ENCODE peak calls at places on chromosomes 5 and 9, in seven cellular contexts. H, L, B, N, W, S and C are unnamed samples.

GRCh38 chr9:27351438-27351837 is 54.5 kb upstream of the EQTN start:
- DNase-seq in W (no peak), L (no peak), N (no peak), B (no peak), H (no peak), S (peak; percentile 91), C (no peak)

GRCh38 chr9:115591584-115591984 is 473.6 kb upstream of the TNC start:
- DNase-seq in S (peak; percentile 87), W (peak; percentile 63), N (no peak), H (peak; percentile 79), B (peak; percentile 59), L (peak; percentile 75), C (peak; percentile 68)

GRCh38 chr5:1105350-1106265 is 6.3 kb downstream of the SLC12A7 start:
- DNase-seq in H (no peak), L (peak; percentile 63), B (peak; percentile 88), N (no peak), S (no peak), W (no peak), C (no peak)

GRCh38 chr9:8859416-8859815 is 1059.8 kb upstream of the DMAC1 start:
- DNase-seq in N (no peak), B (no peak), W (no peak), H (no peak), L (no peak), S (no peak), C (no peak)

GRCh38 chr9:21708846-21709245 is 93.6 kb upstream of the MTAP start:
- DNase-seq in L (no peak), B (no peak), W (no peak), H (no peak), N (no peak), S (no peak), C (no peak)

GRCh38 chr5:14280294-14280854 is 137.2 kb downstream of the TRIO start:
- DNase-seq in H (no peak), L (no peak), N (no peak), W (no peak), S (no peak), B (no peak), C (no peak)

GRCh38 chr5:34627794-34628193 is 28.3 kb upstream of the RAI14 start:
- DNase-seq in H (no peak), W (no peak), L (no peak), N (no peak), S (no peak), B (no peak), C (no peak)

GRCh38 chr5:26487553-26487952 is 550.8 kb downstream of the CDH9 start:
- DNase-seq in B (no peak), S (no peak), L (no peak), W (no peak), H (no peak), N (no peak), C (no peak)

GRCh38 chr5:71589903-71590302 is 2.8 kb downstream of the MCCC2 start:
- DNase-seq in H (no peak), S (no peak), N (no peak), L (no peak), B (no peak), W (no peak), C (no peak)

GRCh38 chr9:28365020-28365640 is 791.8 kb upstream of the C9orf72 start:
- DNase-seq in L (no peak), H (no peak), W (peak; percentile 29), N (no peak), B (no peak), S (no peak), C (no peak)

GRCh38 chr9:74795803-74796202 is 91.9 kb downstream of the TRPM6 start:
- DNase-seq in L (no peak), W (no peak), N (no peak), H (no peak), S (no peak), B (no peak), C (no peak)

GRCh38 chr9:69502671-69503301 is 169.4 kb downstream of the APBA1 start:
- DNase-seq in H (no peak), L (no peak), S (no peak), N (no peak), B (no peak), W (no peak), C (no peak)

GRCh38 chr5:104312481-104312880 is 749.9 kb upstream of the NUDT12 start:
- DNase-seq in S (no peak), L (no peak), W (no peak), N (no peak), B (no peak), H (no peak), C (no peak)

GRCh38 chr9:114385412-114386181 is 2.2 kb downstream of the AKNA start:
- DNase-seq in W (no peak), S (peak; percentile 89), N (peak; percentile 87), H (peak; percentile 44), L (peak; percentile 77), B (peak; percentile 89), C (peak; percentile 75)

GRCh38 chr9:120846906-120847305 is 4.2 kb upstream of the PSMD5 start:
- DNase-seq in L (no peak), W (no peak), S (no peak), N (no peak), B (no peak), H (no peak), C (no peak)

GRCh38 chr9:113616116-113616515 is 152.6 kb downstream of the RGS3 start:
- DNase-seq in N (no peak), H (no peak), S (no peak), B (no peak), W (no peak), L (no peak), C (no peak)

GRCh38 chr5:91875133-91875779 is 492.1 kb upstream of the ARRDC3 start:
- DNase-seq in B (no peak), L (no peak), N (no peak), S (no peak), H (no peak), W (no peak), C (no peak)

GRCh38 chr5:56309262-56309826 is 76.2 kb upstream of the ANKRD55 start:
- DNase-seq in B (no peak), L (no peak), S (no peak), N (no peak), H (no peak), W (no peak), C (no peak)

GRCh38 chr5:40556811-40557210 is 122.9 kb upstream of the PTGER4 start:
- DNase-seq in L (no peak), B (no peak), N (no peak), H (no peak), S (no peak), W (no peak), C (no peak)

GRCh38 chr5:40559306-40559705 is 120.4 kb upstream of the PTGER4 start:
- DNase-seq in S (no peak), H (no peak), B (no peak), N (no peak), W (no peak), L (no peak), C (no peak)

GRCh38 chr5:40557486-40557885 is 122.2 kb upstream of the PTGER4 start:
- DNase-seq in L (no peak), W (no peak), H (no peak), N (no peak), S (no peak), B (no peak), C (no peak)

GRCh38 chr5:40555886-40556285 is 123.8 kb upstream of the PTGER4 start:
- DNase-seq in H (no peak), N (no peak), L (no peak), B (no peak), W (no peak), S (no peak), C (no peak)

GRCh38 chr5:40560470-40560869 is 119.2 kb upstream of the PTGER4 start:
- DNase-seq in W (no peak), B (no peak), S (no peak), H (no peak), N (no peak), L (no peak), C (no peak)
- TF ChIP-seq POLR2A in W (no peak), B (no peak), S (no peak), H (no peak), N (no peak), L (no peak), C (no peak)

DNA sequence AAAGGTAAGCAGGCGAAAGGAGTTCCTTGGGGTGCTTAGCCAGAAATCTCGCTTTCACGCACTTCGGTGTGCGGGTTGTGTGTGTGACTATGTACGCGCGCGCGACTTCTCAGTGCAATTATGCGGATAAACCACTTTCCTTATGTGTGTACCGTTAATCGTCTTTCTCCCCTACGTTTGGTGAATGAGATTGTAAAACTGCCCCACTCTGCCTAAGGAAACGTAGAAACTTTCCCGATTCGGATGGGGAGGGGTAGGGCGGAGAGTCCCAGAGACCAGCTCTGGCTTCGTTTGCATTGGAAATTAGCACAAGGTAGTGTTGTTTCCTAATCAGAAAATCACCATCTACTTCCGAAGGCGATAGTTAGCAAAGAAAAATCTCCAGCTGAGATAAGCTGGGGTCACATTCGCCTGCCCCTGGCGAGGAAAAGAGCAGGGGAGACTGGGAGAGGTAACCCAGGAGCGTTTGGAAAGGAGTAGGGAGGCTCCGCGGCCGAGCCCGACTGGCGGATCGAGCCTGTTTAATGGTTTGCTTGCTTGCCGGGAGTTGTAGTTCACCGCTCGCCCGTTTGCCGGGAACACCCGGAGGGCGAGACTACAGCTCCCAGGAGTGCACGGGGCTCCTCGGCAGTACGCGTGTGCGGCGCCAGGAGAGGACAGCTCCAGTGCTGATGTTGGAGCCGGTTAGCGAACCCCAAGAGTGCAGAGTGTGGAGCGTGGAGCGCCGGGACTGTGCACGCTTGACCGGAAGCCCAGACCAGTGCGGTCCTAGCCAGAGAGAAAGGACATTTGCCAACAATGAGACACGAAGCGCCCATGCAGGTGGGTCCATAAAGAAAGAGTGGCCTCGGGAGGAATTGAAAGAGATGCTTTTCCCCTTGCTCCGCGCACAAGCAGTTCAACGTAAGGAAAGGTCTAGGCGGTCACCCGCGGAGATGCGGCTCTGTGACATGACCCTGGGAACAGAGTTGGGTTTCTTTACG is at the start of gene RAB3C:
- DNase-seq in N (peak; percentile 84), S (peak; percentile 77), L (peak; percentile 92), W (peak; percentile 93), H (peak; percentile 82), B (peak; percentile 90), C (peak; percentile 76)
- TF ChIP-seq POLR2AphosphoS5 in N (no peak), S (peak; percentile 36), L (peak; percentile 77), W (peak; percentile 26), H (peak; percentile 83), B (no peak), C (no peak)

GRCh38 chr5:107576155-107576554 is 94.6 kb downstream of the EFNA5 start:
- DNase-seq in N (no peak), B (no peak), H (no peak), L (no peak), W (no peak), S (no peak), C (no peak)
- H3K4me3 ChIP-seq in N (no peak overlapping the region), B (no peak overlapping the region), H (no peak overlapping the region), L (no peak overlapping the region), W (no peak overlapping the region), S (no peak overlapping the region), C (no peak overlapping the region)

GRCh38 chr5:65927497-65928340 is 1.3 kb downstream of the ERBIN start:
- DNase-seq in H (peak; percentile 42), S (no peak), N (no peak), B (no peak), L (no peak), W (no peak), C (no peak)
- TF ChIP-seq POLR2A in H (no peak), S (no peak), N (no peak), B (no peak), L (no peak), W (no peak), C (no peak)